ENCODE peak calls at places on chromosome 18, in four cellular contexts. F, M, E and H are unnamed samples.

GRCh38 chr18:73880387-73880786 is 267.2 kb downstream of the FBXO15 start:
- DNase-seq in E (no peak), F (no peak), M (no peak), H (no peak)

GRCh38 chr18:62925031-62925688 is 209.8 kb downstream of the PHLPP1 start:
- DNase-seq in F (no peak), E (no peak), M (no peak), H (no peak)

GRCh38 chr18:74082476-74083070 is 65.1 kb downstream of the FBXO15 start:
- DNase-seq in F (peak), E (no peak), M (peak), H (peak)

GRCh38 chr18:78174737-78175136 is 804.9 kb upstream of the SALL3 start:
- DNase-seq in E (no peak), M (no peak), F (no peak), H (no peak)

GRCh38 chr18:58161659-58162058 is 117.6 kb downstream of the NEDD4L start:
- DNase-seq in M (no peak), E (peak), F (peak), H (no peak)

GRCh38 chr18:8726281-8726680 is 20.9 kb downstream of the MTCL1 start:
- DNase-seq in F (no peak), M (no peak), E (no peak), H (no peak)

GRCh38 chr18:14179306-14179705 is 47.1 kb upstream of the ZNF519 start:
- DNase-seq in F (no peak), M (no peak), E (no peak), H (no peak)

GRCh38 chr18:78797499-78797898 is 182.1 kb upstream of the SALL3 start:
- DNase-seq in F (no peak), E (no peak), M (no peak), H (no peak)

GRCh38 chr18:35705988-35706387 is 124.4 kb downstream of the GALNT1 start:
- DNase-seq in E (no peak), F (no peak), M (peak), H (no peak)

GRCh38 chr18:62399781-62400308 is 74.7 kb downstream of the TNFRSF11A start:
- DNase-seq in M (peak), F (no peak), E (no peak), H (peak)

GRCh38 chr18:79528846-79529245 is 133.1 kb downstream of the NFATC1 start:
- DNase-seq in M (peak), F (peak), E (peak), H (peak)

GRCh38 chr18:22283397-22283796 is 114.0 kb downstream of the GATA6 start:
- DNase-seq in F (no peak), M (no peak), E (no peak), H (no peak)

GRCh38 chr18:76494181-76494540 is 881 bp downstream of the ZNF516 start:
- DNase-seq in M (peak), F (no peak), E (no peak), H (no peak)

GRCh38 chr18:58438161-58438983 is 190.5 kb downstream of the ALPK2 start:
- DNase-seq in F (no peak), M (no peak), E (no peak), H (no peak)

GRCh38 chr18:3330622-3331021 is 68.7 kb downstream of the MYL12B start:
- DNase-seq in F (no peak), M (no peak), E (no peak), H (no peak)

GRCh38 chr18:21284540-21284939 is 42.5 kb downstream of the GREB1L start:
- DNase-seq in F (no peak), E (no peak), M (no peak), H (no peak)

GRCh38 chr18:57269756-57270534 is 82.4 kb upstream of the ST8SIA3 start:
- DNase-seq in F (no peak), E (no peak), M (no peak), H (no peak)

GRCh38 chr18:63869374-63869773 is 18.1 kb upstream of the SERPINB2 start:
- DNase-seq in F (no peak), E (no peak), M (no peak), H (no peak)

GRCh38 chr18:30862900-30863299 is 179.6 kb downstream of the DSC3 start:
- DNase-seq in M (no peak), F (no peak), E (no peak), H (no peak)

GRCh38 chr18:62388855-62389760 is 64.0 kb downstream of the TNFRSF11A start:
- DNase-seq in M (peak), F (no peak), E (no peak), H (no peak)

GRCh38 chr18:49591271-49591670 is 29.4 kb downstream of the LIPG start:
- DNase-seq in F (no peak), M (no peak), E (no peak), H (no peak)

GRCh38 chr18:76979111-76979751 is 153.4 kb downstream of the MBP start:
- DNase-seq in E (no peak), M (no peak), F (no peak), H (no peak)

GRCh38 chr18:524496-524895 is 24.0 kb upstream of the COLEC12 start:
- DNase-seq in M (no peak), E (no peak), F (no peak), H (no peak)

GRCh38 chr18:13608791-13609552 is 117.4 kb downstream of the FAM210A start:
- DNase-seq in F (no peak), M (no peak), E (no peak), H (no peak)

GRCh38 chr18:66235206-66235605 is 368.7 kb downstream of the CDH19 start:
- DNase-seq in E (no peak), F (no peak), M (no peak), H (no peak)

GRCh38 chr18:13375302-13376255 is 157.0 kb downstream of the LDLRAD4 start:
- DNase-seq in E (no peak), F (peak), M (no peak), H (peak)

GRCh38 chr18:41075212-41075611 is 879.8 kb upstream of the PIK3C3 start:
- DNase-seq in F (no peak), E (no peak), M (no peak), H (no peak)

GRCh38 chr18:72820571-72820970 is 47.2 kb downstream of the NETO1 start:
- DNase-seq in F (no peak), E (no peak), M (no peak), H (no peak)

GRCh38 chr18:52288403-52289004 is 51.5 kb upstream of the DCC start:
- DNase-seq in M (peak), E (peak), F (no peak), H (peak)

GRCh38 chr18:35618703-35619102 is 37.2 kb downstream of the GALNT1 start:
- DNase-seq in M (no peak), F (no peak), E (no peak), H (no peak)

GRCh38 chr18:62977512-62977911 is 262.2 kb downstream of the PHLPP1 start:
- DNase-seq in F (no peak), M (no peak), E (no peak), H (no peak)

GRCh38 chr18:7459851-7460774 is 107.0 kb upstream of the PTPRM start:
- DNase-seq in F (no peak), M (peak), E (no peak), H (no peak)

GRCh38 chr18:76923485-76924085 is 101.2 kb downstream of the ZNF236 start:
- DNase-seq in E (peak), M (peak), F (peak), H (peak)

GRCh38 chr18:864872-865273 is 39.8 kb upstream of the ADCYAP1 start:
- DNase-seq in M (peak), E (peak), F (peak), H (peak)

GRCh38 chr18:74141638-74142037 is 6.0 kb downstream of the FBXO15 start:
- DNase-seq in M (no peak), F (no peak), E (no peak), H (no peak)

GRCh38 chr18:57648414-57648813 is 26.8 kb upstream of the NARS1 start:
- DNase-seq in M (no peak), E (no peak), F (no peak), H (no peak)

GRCh38 chr18:7813131-7813530 is 246.0 kb downstream of the PTPRM start:
- DNase-seq in M (no peak), E (no peak), F (no peak), H (no peak)

GRCh38 chr18:25921677-25922421 is 168.6 kb downstream of the SS18 start:
- DNase-seq in F (peak), E (peak), M (peak), H (peak)

GRCh38 chr18:25931126-25931525 is 159.3 kb downstream of the SS18 start:
- DNase-seq in F (no peak), E (no peak), M (no peak), H (no peak)

GRCh38 chr18:25923193-25923592 is 167.2 kb downstream of the SS18 start:
- DNase-seq in M (no peak), F (no peak), E (no peak), H (no peak)

DNA sequence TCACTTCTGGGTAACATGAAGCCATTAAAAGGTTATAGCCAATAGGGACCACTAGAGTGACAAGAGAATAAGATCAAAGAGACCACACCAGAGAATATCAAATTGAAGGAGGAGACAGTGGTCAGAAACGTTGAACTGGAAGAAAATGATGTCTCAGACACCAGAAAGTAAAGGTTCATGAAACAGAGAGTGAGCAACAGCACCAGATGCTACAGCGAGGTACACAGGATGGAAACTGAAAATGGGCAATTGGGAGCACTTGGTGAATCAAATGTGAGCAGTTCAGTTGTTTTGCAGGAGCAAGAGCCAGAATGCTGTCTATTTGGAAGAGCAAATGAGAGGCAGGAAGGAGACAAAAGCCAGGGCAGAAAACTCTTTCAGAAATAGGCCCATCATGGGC is 162.6 kb downstream of the SS18 start:
- DNase-seq in E (no peak), M (no peak), F (no peak), H (no peak)
- TF ChIP-seq SIN3A in E (no peak), M (no peak), F (no peak), H (no peak)

GRCh38 chr18:45228989-45229388 is 386.3 kb upstream of the SLC14A2 start:
- DNase-seq in M (no peak), F (no peak), E (no peak), H (no peak)
- TF ChIP-seq TCF7L2 in M (no peak), F (no peak), E (no peak), H (no peak)

GRCh38 chr18:59502222-59502898 is 143.3 kb upstream of the LMAN1 start:
- DNase-seq in M (no peak), F (no peak), E (no peak), H (no peak)

GRCh38 chr18:59500765-59501164 is 141.7 kb upstream of the LMAN1 start:
- DNase-seq in E (no peak), M (no peak), F (no peak), H (no peak)

GRCh38 chr18:59502899-59503245 is 143.8 kb upstream of the LMAN1 start:
- DNase-seq in E (no peak), F (no peak), M (no peak), H (no peak)

GRCh38 chr18:59501876-59502221 is 142.8 kb upstream of the LMAN1 start:
- DNase-seq in F (no peak), E (no peak), M (no peak), H (no peak)

GRCh38 chr18:59498687-59499086 is 139.6 kb upstream of the LMAN1 start:
- DNase-seq in E (no peak), F (no peak), M (no peak), H (no peak)
- TF ChIP-seq SIN3A in E (no peak), F (no peak), M (no peak), H (no peak)

GRCh38 chr18:48227206-48227605 is 182.0 kb downstream of the ZBTB7C start:
- DNase-seq in E (no peak), F (no peak), M (no peak), H (no peak)
- TF ChIP-seq TCF7L2 in E (no peak), F (no peak), M (no peak), H (no peak)

DNA sequence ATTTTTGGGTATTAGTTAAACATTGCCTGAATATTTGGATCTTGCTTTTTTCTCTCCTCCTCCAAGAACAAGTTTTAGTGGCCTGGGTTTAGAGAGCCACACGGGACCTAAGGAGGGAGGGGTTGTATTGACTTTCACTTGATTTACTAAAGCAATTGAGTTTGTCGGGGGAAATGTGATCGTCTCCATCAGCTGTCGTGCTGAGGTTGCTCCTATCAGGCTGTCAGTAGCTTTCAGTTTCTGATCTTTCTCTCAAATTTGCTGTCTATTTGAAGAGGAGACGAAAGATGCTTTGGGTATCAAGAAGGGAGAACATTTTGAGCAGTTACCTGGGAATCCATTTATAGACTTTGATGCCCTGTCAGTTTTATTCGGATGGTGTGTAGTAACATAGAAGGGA is 106.0 kb downstream of the SETBP1 start:
- DNase-seq in E (no peak), F (no peak), M (no peak), H (no peak)
- TF ChIP-seq SIN3A in E (no peak), F (no peak), M (no peak), H (no peak)

GRCh38 chr18:48590678-48591077 is 51.8 kb downstream of the CTIF start:
- DNase-seq in E (no peak), F (peak), M (no peak), H (no peak)
- TF ChIP-seq TCF7L2 in E (no peak), F (no peak), M (no peak), H (no peak)

DNA sequence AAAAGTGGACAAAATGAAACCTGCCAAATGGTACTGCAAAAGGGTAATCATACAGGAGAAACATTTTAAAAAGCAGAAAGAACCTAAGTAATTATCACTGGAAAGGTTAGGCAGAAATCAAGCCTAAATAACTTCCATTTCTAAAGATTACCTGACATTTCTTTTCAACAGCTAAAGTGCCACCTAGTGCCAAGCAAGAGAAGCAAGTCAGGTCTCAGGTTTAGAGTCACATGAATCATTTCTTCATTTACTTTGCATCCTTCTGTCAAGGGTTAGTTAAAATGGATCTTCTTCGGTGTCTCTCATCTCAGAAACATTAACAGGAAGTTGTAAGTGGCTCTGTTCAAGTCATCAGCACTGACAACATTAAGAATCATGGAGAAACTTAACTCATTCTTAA is 90.3 kb downstream of the AKAIN1 start:
- DNase-seq in E (no peak), M (no peak), F (no peak), H (no peak)
- TF ChIP-seq SIN3A in E (no peak), M (no peak), F (no peak), H (no peak)

GRCh38 chr18:25842665-25843064 is 247.7 kb downstream of the SS18 start:
- DNase-seq in F (no peak), M (no peak), E (no peak), H (no peak)
- TF ChIP-seq TCF7L2 in F (no peak), M (no peak), E (no peak), H (no peak)

DNA sequence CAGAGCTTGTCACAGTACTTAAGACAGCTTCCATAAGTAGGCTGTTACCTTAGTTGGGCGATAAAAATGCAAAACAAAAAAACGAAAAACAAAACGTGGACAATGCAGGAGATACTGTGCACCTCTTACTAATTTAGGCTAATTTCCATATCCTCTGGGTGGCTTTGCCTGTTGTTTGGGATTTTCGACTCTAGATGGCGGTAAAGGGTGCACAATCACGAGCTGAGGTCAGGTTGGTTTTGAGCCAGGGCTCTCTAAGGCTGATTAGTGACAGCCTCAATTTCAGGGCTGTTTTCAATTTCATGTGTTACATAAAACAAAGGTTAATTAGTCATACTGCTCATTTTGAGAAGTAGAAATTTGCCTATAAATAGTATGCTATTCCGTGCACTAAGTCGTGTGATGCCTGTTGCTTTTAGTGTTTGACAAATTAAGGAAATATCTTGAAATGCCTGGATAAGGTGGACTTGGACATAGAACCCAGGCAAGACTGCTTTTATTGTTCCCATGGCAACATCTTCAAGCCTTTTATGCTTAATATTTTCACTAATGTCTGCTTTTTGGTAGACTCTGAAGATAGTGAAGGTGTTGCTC is 493.1 kb downstream of the SOCS6 start:
- DNase-seq in F (peak), E (peak), M (peak), H (peak)
- TF ChIP-seq SIN3A in F (no peak), E (no peak), M (no peak), H (no peak)

GRCh38 chr18:10057401-10057800 is 143.6 kb downstream of the VAPA start:
- DNase-seq in E (no peak), F (no peak), M (no peak), H (no peak)
- TF ChIP-seq TCF7L2 in E (no peak), F (no peak), M (no peak), H (no peak)